ENCODE peak calls at places on chromosomes 7 and 10, in nine cellular contexts. One of them, this sample, is unnamed.

GRCh38 chr7:17855202-17855601 is 85.1 kb downstream of the SNX13 start:
- DNase-seq in IMR-90: no peak
- DNase-seq in NT2/D1: no peak
- DNase-seq in SK-N-SH: no peak
- DNase-seq in astrocyte: no peak
- DNase-seq in fibroblast of lung: no peak
- DNase-seq in endothelial cell of umbilical vein: no peak
- DNase-seq in PC-3: no peak
- DNase-seq in H9: no peak
- DNase-seq in this sample: no peak

GRCh38 chr7:99629643-99630042 is 12.9 kb downstream of the ZSCAN25 start:
- DNase-seq in H9: no peak
- DNase-seq in endothelial cell of umbilical vein: no peak
- DNase-seq in NT2/D1: no peak
- DNase-seq in PC-3: no peak
- DNase-seq in SK-N-SH: no peak
- DNase-seq in fibroblast of lung: no peak
- DNase-seq in IMR-90: no peak
- DNase-seq in astrocyte: no peak
- DNase-seq in this sample: no peak

GRCh38 chr7:52525772-52526341 is 509.6 kb upstream of the POM121L12 start:
- DNase-seq in H9: no peak
- DNase-seq in SK-N-SH: no peak
- DNase-seq in endothelial cell of umbilical vein: no peak
- DNase-seq in PC-3: no peak
- DNase-seq in IMR-90: no peak
- DNase-seq in fibroblast of lung: no peak
- DNase-seq in astrocyte: no peak
- DNase-seq in NT2/D1: no peak
- DNase-seq in this sample: no peak

GRCh38 chr7:101315336-101315735 is 6.3 kb downstream of the IFT22 start:
- DNase-seq in fibroblast of lung: peak; percentile 62
- DNase-seq in H9: peak; percentile 66
- DNase-seq in IMR-90: peak; percentile 49
- DNase-seq in endothelial cell of umbilical vein: peak; percentile 37
- DNase-seq in NT2/D1: peak; percentile 80
- DNase-seq in SK-N-SH: peak; percentile 58
- DNase-seq in astrocyte: peak; percentile 14
- DNase-seq in PC-3: peak; percentile 60
- DNase-seq in this sample: peak; percentile 87

GRCh38 chr7:46512901-46513431 is 591.9 kb upstream of the IGFBP3 start:
- DNase-seq in astrocyte: no peak
- DNase-seq in SK-N-SH: no peak
- DNase-seq in endothelial cell of umbilical vein: no peak
- DNase-seq in NT2/D1: no peak
- DNase-seq in fibroblast of lung: peak; percentile 99
- DNase-seq in H9: no peak
- DNase-seq in PC-3: no peak
- DNase-seq in IMR-90: peak; percentile 75
- DNase-seq in this sample: no peak

GRCh38 chr7:157409753-157410727 is 73.2 kb downstream of the DNAJB6 start:
- DNase-seq in SK-N-SH: no peak
- DNase-seq in PC-3: no peak
- DNase-seq in H9: peak; percentile 45
- DNase-seq in endothelial cell of umbilical vein: no peak
- DNase-seq in fibroblast of lung: no peak
- DNase-seq in IMR-90: no peak
- DNase-seq in astrocyte: no peak
- DNase-seq in NT2/D1: no peak
- DNase-seq in this sample: no peak

GRCh38 chr7:18495412-18496335 is at the start of gene HDAC9:
- DNase-seq in IMR-90: peak; percentile 48
- DNase-seq in SK-N-SH: peak; percentile 49
- DNase-seq in endothelial cell of umbilical vein: peak; percentile 63
- DNase-seq in NT2/D1: peak; percentile 86
- DNase-seq in astrocyte: peak; percentile 69
- DNase-seq in fibroblast of lung: peak; percentile 25
- DNase-seq in PC-3: no peak
- DNase-seq in H9: peak; percentile 66
- DNase-seq in this sample: peak; percentile 75

GRCh38 chr10:110681023-110681681 is 37.0 kb downstream of the RBM20 start:
- DNase-seq in IMR-90: peak; percentile 31
- DNase-seq in fibroblast of lung: peak; percentile 36
- DNase-seq in astrocyte: no peak
- DNase-seq in NT2/D1: no peak
- DNase-seq in H9: peak; percentile 79
- DNase-seq in endothelial cell of umbilical vein: peak; percentile 33
- DNase-seq in SK-N-SH: peak; percentile 76
- DNase-seq in PC-3: peak; percentile 37
- DNase-seq in this sample: peak; percentile 93

GRCh38 chr10:23199768-23200511 is 7.8 kb downstream of the PTF1A start:
- DNase-seq in IMR-90: no peak
- DNase-seq in endothelial cell of umbilical vein: no peak
- DNase-seq in NT2/D1: no peak
- DNase-seq in fibroblast of lung: no peak
- DNase-seq in astrocyte: no peak
- DNase-seq in H9: peak; percentile 57
- DNase-seq in SK-N-SH: no peak
- DNase-seq in PC-3: no peak
- DNase-seq in this sample: peak; percentile 66

GRCh38 chr7:155979566-155979965 is 167.3 kb upstream of the SHH start:
- DNase-seq in H9: no peak
- DNase-seq in IMR-90: no peak
- DNase-seq in PC-3: no peak
- DNase-seq in NT2/D1: no peak
- DNase-seq in endothelial cell of umbilical vein: no peak
- DNase-seq in astrocyte: no peak
- DNase-seq in fibroblast of lung: no peak
- DNase-seq in SK-N-SH: no peak
- DNase-seq in this sample: peak; percentile 3

GRCh38 chr10:104307576-104308438 is 30.5 kb downstream of the ITPRIP start:
- DNase-seq in IMR-90: no peak
- DNase-seq in astrocyte: peak; percentile 41
- DNase-seq in NT2/D1: no peak
- DNase-seq in endothelial cell of umbilical vein: no peak
- DNase-seq in fibroblast of lung: peak; percentile 47
- DNase-seq in PC-3: no peak
- DNase-seq in SK-N-SH: no peak
- DNase-seq in H9: no peak
- DNase-seq in this sample: no peak

GRCh38 chr7:74173074-74173473 is 1.1 kb upstream of the EIF4H start:
- DNase-seq in NT2/D1: no peak
- DNase-seq in PC-3: no peak
- DNase-seq in endothelial cell of umbilical vein: no peak
- DNase-seq in astrocyte: no peak
- DNase-seq in fibroblast of lung: no peak
- DNase-seq in SK-N-SH: no peak
- DNase-seq in IMR-90: no peak
- DNase-seq in H9: peak; percentile 40
- DNase-seq in this sample: peak; percentile 74

GRCh38 chr10:18572959-18573561 is 78.3 kb downstream of the NSUN6 start:
- DNase-seq in NT2/D1: no peak
- DNase-seq in fibroblast of lung: no peak
- DNase-seq in astrocyte: no peak
- DNase-seq in endothelial cell of umbilical vein: no peak
- DNase-seq in IMR-90: no peak
- DNase-seq in PC-3: no peak
- DNase-seq in SK-N-SH: no peak
- DNase-seq in H9: no peak
- DNase-seq in this sample: no peak

DNA sequence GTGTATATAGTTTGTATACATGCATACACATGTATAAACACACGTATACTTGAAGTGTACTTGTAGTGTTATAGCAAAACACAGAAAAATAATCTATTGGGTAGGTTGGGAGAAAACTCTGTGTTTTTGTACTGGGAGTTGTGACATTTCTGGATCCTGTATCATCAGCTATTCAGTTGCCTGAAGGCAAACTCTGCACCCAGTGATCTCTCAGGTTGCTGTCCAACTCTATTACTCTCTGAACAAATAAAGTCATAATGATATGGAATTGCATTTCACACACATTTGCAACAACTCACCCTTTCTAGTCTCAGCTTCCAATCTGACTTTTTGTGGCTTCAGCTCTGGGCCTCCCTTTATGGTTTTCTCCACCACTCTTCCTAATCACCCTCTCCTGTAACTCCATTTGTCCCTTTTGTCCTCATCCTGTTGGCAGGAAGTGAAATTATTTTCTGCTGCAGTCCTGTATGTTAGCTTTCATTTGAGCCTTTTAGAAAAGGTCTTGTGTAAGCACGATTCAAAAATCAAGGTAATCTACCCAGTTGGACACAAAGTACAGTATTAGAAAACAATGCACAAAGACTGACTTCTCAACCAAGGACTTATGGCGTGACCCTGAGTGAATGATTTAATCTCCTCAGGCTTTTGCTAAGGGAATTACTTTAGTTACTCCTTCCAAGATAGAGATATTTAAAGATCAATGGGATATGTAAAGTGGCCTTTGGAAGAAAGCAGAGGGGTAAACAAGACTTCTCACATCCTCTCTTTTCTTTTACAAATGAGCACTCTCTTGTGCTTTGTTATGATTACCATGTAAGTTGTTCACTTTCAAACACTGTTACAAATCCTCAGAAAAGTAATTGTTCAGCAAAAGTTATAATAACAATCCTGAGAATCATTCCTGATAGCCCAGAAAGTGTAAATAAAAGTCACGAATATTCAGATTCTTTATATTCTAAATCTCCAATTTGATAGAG is 249.1 kb downstream of the KCND2 start:
- DNase-seq in NT2/D1: peak; percentile 67
- DNase-seq in astrocyte: no peak
- DNase-seq in IMR-90: no peak
- DNase-seq in fibroblast of lung: no peak
- DNase-seq in SK-N-SH: no peak
- DNase-seq in H9: no peak
- DNase-seq in endothelial cell of umbilical vein: no peak
- DNase-seq in PC-3: peak; percentile 56
- DNase-seq in this sample: peak; percentile 48
- H3K9ac ChIP-seq in NT2/D1: no peak overlapping the region
- H3K9ac ChIP-seq in astrocyte: no peak overlapping the region
- H3K9ac ChIP-seq in IMR-90: no peak overlapping the region
- H3K9ac ChIP-seq in fibroblast of lung: no peak overlapping the region
- H3K9ac ChIP-seq in SK-N-SH: no peak overlapping the region
- H3K9ac ChIP-seq in H9: no peak overlapping the region
- H3K9ac ChIP-seq in endothelial cell of umbilical vein: no peak overlapping the region
- H3K9ac ChIP-seq in PC-3: no peak overlapping the region
- H3K9ac ChIP-seq in this sample: no peak overlapping the region

DNA sequence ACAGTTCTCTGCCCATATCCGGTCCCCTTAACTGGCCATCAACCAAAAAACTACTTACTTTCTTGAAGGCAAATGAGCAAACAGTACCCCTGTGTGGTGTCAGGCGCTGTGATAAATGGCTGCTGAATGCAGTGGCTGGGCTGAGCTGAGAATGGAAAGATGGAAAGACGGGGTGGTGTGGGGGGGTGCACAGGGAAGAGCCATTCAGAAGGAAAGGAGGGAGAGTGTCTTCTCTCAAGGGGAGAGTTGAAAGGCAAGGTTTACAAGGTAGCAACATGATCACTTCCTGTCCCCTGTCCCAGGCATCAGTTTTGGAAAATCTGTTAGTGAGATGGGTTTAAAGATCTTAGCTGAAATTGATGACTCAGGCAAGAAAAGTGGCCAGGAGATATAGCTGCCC is 22.5 kb downstream of the EMX2 start:
- DNase-seq in astrocyte: no peak
- DNase-seq in H9: no peak
- DNase-seq in NT2/D1: no peak
- DNase-seq in IMR-90: no peak
- DNase-seq in PC-3: no peak
- DNase-seq in SK-N-SH: no peak
- DNase-seq in endothelial cell of umbilical vein: no peak
- DNase-seq in fibroblast of lung: no peak
- DNase-seq in this sample: no peak
- H3K27me3 ChIP-seq in astrocyte: no peaks in the 10 kb centered on the region
- H3K27me3 ChIP-seq in H9: no peaks in the 10 kb centered on the region
- H3K27me3 ChIP-seq in NT2/D1: no peaks in the 10 kb centered on the region
- H3K27me3 ChIP-seq in IMR-90: no peaks in the 10 kb centered on the region
- H3K27me3 ChIP-seq in PC-3: peaks cover 20% of the 10 kb centered on the region
- H3K27me3 ChIP-seq in SK-N-SH: no peaks in the 10 kb centered on the region
- H3K27me3 ChIP-seq in endothelial cell of umbilical vein: no peaks in the 10 kb centered on the region
- H3K27me3 ChIP-seq in fibroblast of lung: no peaks in the 10 kb centered on the region
- H3K27me3 ChIP-seq in this sample: peaks cover 72% of the 10 kb centered on the region

DNA sequence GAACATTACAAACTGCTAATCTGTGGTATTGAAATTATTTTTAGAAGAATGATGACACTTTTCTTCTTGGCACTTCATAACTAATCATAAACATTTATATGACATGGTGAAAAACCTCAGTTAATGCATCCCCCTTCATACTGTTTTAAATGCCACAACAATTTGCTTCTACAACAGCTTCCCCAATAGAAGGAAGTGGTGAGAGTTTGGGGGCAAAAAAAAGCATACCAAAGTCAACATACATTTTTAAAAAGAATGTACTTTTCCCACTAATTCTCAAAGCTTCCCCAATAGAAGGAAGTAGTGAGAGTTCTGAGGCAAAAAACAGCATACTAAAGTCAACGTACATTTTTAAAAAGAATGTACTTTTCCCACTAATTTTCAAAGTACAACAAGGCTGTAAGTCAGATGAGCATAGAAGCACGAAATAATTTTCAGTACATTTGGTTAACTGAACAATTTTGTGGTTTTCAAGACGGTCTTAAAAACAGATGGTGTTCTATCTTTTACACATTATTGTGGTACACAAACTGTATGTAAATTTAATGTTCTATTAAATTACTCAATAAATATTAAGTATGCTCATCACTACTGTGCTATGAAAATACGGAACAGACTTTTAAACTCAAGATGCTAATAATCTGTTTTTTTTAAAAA is 23.9 kb downstream of the WASL start:
- DNase-seq in SK-N-SH: no peak
- DNase-seq in IMR-90: no peak
- DNase-seq in endothelial cell of umbilical vein: no peak
- DNase-seq in fibroblast of lung: no peak
- DNase-seq in H9: no peak
- DNase-seq in astrocyte: peak; percentile 39
- DNase-seq in NT2/D1: no peak
- DNase-seq in PC-3: no peak
- DNase-seq in this sample: no peak
- H3K4me1 ChIP-seq in SK-N-SH: peaks cover 4% of the 10 kb centered on the region
- H3K4me1 ChIP-seq in IMR-90: peaks cover 5% of the 10 kb centered on the region
- H3K4me1 ChIP-seq in endothelial cell of umbilical vein: peaks cover 15% of the 10 kb centered on the region
- H3K4me1 ChIP-seq in fibroblast of lung: peaks cover 7% of the 10 kb centered on the region
- H3K4me1 ChIP-seq in H9: no peaks in the 10 kb centered on the region
- H3K4me1 ChIP-seq in astrocyte: peaks cover 10% of the 10 kb centered on the region
- H3K4me1 ChIP-seq in NT2/D1: no peaks in the 10 kb centered on the region
- H3K4me1 ChIP-seq in PC-3: peaks cover 29% of the 10 kb centered on the region
- H3K4me1 ChIP-seq in this sample: peaks cover 3% of the 10 kb centered on the region

DNA sequence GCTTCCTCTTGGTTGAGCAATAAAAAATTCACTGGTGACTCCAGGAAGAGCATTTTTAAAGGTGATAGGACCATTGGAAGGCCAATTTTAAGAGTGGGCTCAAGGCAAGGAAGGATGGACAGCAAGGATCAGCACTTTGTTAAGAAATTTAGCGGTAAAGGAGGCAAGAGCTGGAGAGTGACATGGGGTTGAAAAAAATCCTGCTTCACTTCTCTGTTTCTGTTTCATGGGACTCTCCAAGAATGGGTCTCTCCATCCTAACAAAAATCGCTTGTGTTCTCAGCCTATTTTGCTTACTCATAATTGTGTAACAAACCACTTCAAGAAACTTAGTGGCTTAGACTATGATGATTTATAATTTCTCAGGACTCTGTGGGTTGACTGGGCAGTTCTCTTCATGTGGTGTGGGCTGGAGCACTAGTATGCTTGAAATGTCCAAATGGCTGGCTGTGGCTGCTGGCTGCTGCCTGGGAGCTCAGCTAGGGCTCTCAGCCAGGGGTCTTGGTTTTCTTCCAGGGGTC is 59.8 kb upstream of the ZNRF2 start:
- DNase-seq in NT2/D1: no peak
- DNase-seq in fibroblast of lung: peak; percentile 85
- DNase-seq in SK-N-SH: no peak
- DNase-seq in endothelial cell of umbilical vein: no peak
- DNase-seq in PC-3: peak; percentile 68
- DNase-seq in IMR-90: peak; percentile 30
- DNase-seq in astrocyte: peak; percentile 94
- DNase-seq in H9: no peak
- DNase-seq in this sample: no peak
- H3K9ac ChIP-seq in NT2/D1: no peak overlapping the region
- H3K9ac ChIP-seq in fibroblast of lung: no peak overlapping the region
- H3K9ac ChIP-seq in SK-N-SH: no peak overlapping the region
- H3K9ac ChIP-seq in endothelial cell of umbilical vein: no peak overlapping the region
- H3K9ac ChIP-seq in PC-3: no peak overlapping the region
- H3K9ac ChIP-seq in IMR-90: no peak overlapping the region
- H3K9ac ChIP-seq in astrocyte: no peak overlapping the region
- H3K9ac ChIP-seq in H9: no peak overlapping the region
- H3K9ac ChIP-seq in this sample: no peak overlapping the region

This sample was measured in endodermal cell.